ENCODE peak calls at places on chromosomes 11 and 22, in five cellular contexts. One of them, this sample, is unnamed.

GRCh38 chr11:131624526-131624925 is 254.1 kb downstream of the NTM start:
- DNase-seq in NT2/D1: no peak
- DNase-seq in left ventricle myocardium inferior: no peak
- DNase-seq in lower lobe of right lung: no peak
- DNase-seq in heart right ventricle: no peak
- DNase-seq in this sample: no peak

GRCh38 chr22:39276461-39277134 is 31.8 kb upstream of the PDGFB start:
- DNase-seq in NT2/D1: no peak
- DNase-seq in left ventricle myocardium inferior: no peak
- DNase-seq in lower lobe of right lung: no peak
- DNase-seq in heart right ventricle: no peak
- DNase-seq in this sample: no peak

GRCh38 chr11:116986521-116987105 is 111.6 kb downstream of the SIK3 start:
- DNase-seq in NT2/D1: no peak
- DNase-seq in left ventricle myocardium inferior: no peak
- DNase-seq in lower lobe of right lung: no peak
- DNase-seq in heart right ventricle: no peak
- DNase-seq in this sample: no peak

GRCh38 chr11:83061883-83062282 is 9.8 kb downstream of the RAB30 start:
- DNase-seq in NT2/D1: no peak
- DNase-seq in left ventricle myocardium inferior: no peak
- DNase-seq in lower lobe of right lung: no peak
- DNase-seq in heart right ventricle: no peak
- DNase-seq in this sample: no peak

GRCh38 chr22:16781074-16781763 is 44.0 kb downstream of the XKR3 start:
- DNase-seq in NT2/D1: no peak
- DNase-seq in left ventricle myocardium inferior: no peak
- DNase-seq in lower lobe of right lung: no peak
- DNase-seq in heart right ventricle: no peak
- DNase-seq in this sample: no peak

GRCh38 chr11:66677599-66678375 is at the start of gene RBM4B:
- DNase-seq in NT2/D1: peak; percentile 97
- DNase-seq in left ventricle myocardium inferior: peak; percentile 98
- DNase-seq in lower lobe of right lung: peak; percentile 98
- DNase-seq in heart right ventricle: peak; percentile 98
- DNase-seq in this sample: peak; percentile 97

GRCh38 chr11:27926981-27927481 is 180.9 kb downstream of the KIF18A start:
- DNase-seq in NT2/D1: no peak
- DNase-seq in left ventricle myocardium inferior: no peak
- DNase-seq in lower lobe of right lung: no peak
- DNase-seq in heart right ventricle: no peak
- DNase-seq in this sample: no peak

GRCh38 chr22:39349506-39349966 is 255 bp upstream of the SYNGR1 start:
- DNase-seq in NT2/D1: no peak
- DNase-seq in left ventricle myocardium inferior: peak; percentile 44
- DNase-seq in lower lobe of right lung: peak; percentile 48
- DNase-seq in heart right ventricle: peak; percentile 53
- DNase-seq in this sample: no peak

GRCh38 chr22:50076646-50077624 is 8.3 kb downstream of the MLC1 start:
- DNase-seq in NT2/D1: no peak
- DNase-seq in left ventricle myocardium inferior: no peak
- DNase-seq in lower lobe of right lung: no peak
- DNase-seq in heart right ventricle: no peak
- DNase-seq in this sample: no peak

GRCh38 chr11:128521697-128522062 is 65.7 kb downstream of the ETS1 start:
- DNase-seq in NT2/D1: no peak
- DNase-seq in left ventricle myocardium inferior: no peak
- DNase-seq in lower lobe of right lung: peak; percentile 51
- DNase-seq in heart right ventricle: peak; percentile 37
- DNase-seq in this sample: peak; percentile 64

GRCh38 chr11:114065094-114065493 is 5.6 kb downstream of the ZBTB16 start:
- DNase-seq in NT2/D1: no peak
- DNase-seq in left ventricle myocardium inferior: no peak
- DNase-seq in lower lobe of right lung: no peak
- DNase-seq in heart right ventricle: no peak
- DNase-seq in this sample: no peak

GRCh38 chr11:76151561-76152085 is 54.7 kb downstream of the WNT11 start:
- DNase-seq in NT2/D1: no peak
- DNase-seq in left ventricle myocardium inferior: no peak
- DNase-seq in lower lobe of right lung: no peak
- DNase-seq in heart right ventricle: no peak
- DNase-seq in this sample: no peak
- H3K36me3 ChIP-seq in NT2/D1: no peaks in the 10 kb centered on the region
- H3K36me3 ChIP-seq in left ventricle myocardium inferior: no peaks in the 10 kb centered on the region
- H3K36me3 ChIP-seq in lower lobe of right lung: no peaks in the 10 kb centered on the region
- H3K36me3 ChIP-seq in heart right ventricle: no peaks in the 10 kb centered on the region
- H3K36me3 ChIP-seq in this sample: no peaks in the 10 kb centered on the region

DNA sequence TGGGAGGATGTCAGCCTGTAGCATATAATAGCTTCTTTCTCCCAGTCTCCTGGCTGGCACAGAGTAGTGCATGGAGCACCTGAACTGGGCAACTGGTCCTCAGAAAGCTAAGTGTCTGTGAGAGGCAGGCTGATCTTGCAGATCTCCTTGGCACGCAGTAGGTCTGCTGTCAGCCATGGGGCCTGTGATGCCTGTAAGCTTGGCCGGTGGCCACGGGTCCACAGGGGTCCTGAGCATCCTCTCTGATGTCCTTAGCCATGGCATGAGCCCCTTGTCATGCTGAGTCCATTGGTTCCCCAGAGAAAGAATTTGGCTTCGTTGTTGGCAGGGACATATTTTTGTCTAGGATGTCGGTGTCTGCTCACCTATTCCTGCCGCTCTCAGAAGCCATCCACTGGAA is 25.0 kb downstream of the AMPD3 start:
- DNase-seq in NT2/D1: no peak
- DNase-seq in left ventricle myocardium inferior: no peak
- DNase-seq in lower lobe of right lung: no peak
- DNase-seq in heart right ventricle: no peak
- DNase-seq in this sample: no peak
- H3K36me3 ChIP-seq in NT2/D1: no peaks in the 10 kb centered on the region
- H3K36me3 ChIP-seq in left ventricle myocardium inferior: no peaks in the 10 kb centered on the region
- H3K36me3 ChIP-seq in lower lobe of right lung: peaks cover 25% of the 10 kb centered on the region
- H3K36me3 ChIP-seq in heart right ventricle: no peaks in the 10 kb centered on the region
- H3K36me3 ChIP-seq in this sample: no peaks in the 10 kb centered on the region

GRCh38 chr11:75570559-75571139 is 8.6 kb downstream of the SERPINH1 start:
- DNase-seq in NT2/D1: no peak
- DNase-seq in left ventricle myocardium inferior: no peak
- DNase-seq in lower lobe of right lung: no peak
- DNase-seq in heart right ventricle: no peak
- DNase-seq in this sample: no peak
- H3K36me3 ChIP-seq in NT2/D1: peaks cover 89% of the 10 kb centered on the region
- H3K36me3 ChIP-seq in left ventricle myocardium inferior: peaks cover 87% of the 10 kb centered on the region
- H3K36me3 ChIP-seq in lower lobe of right lung: peaks cover 91% of the 10 kb centered on the region
- H3K36me3 ChIP-seq in heart right ventricle: peaks cover 84% of the 10 kb centered on the region
- H3K36me3 ChIP-seq in this sample: peaks cover 13% of the 10 kb centered on the region

GRCh38 chr11:19845633-19846032 is 133.0 kb downstream of the NAV2 start:
- DNase-seq in NT2/D1: no peak
- DNase-seq in left ventricle myocardium inferior: no peak
- DNase-seq in lower lobe of right lung: no peak
- DNase-seq in heart right ventricle: no peak
- DNase-seq in this sample: no peak

GRCh38 chr11:19848219-19848618 is 135.6 kb downstream of the NAV2 start:
- DNase-seq in NT2/D1: no peak
- DNase-seq in left ventricle myocardium inferior: no peak
- DNase-seq in lower lobe of right lung: no peak
- DNase-seq in heart right ventricle: no peak
- DNase-seq in this sample: no peak

GRCh38 chr11:19849107-19849789 is 136.6 kb downstream of the NAV2 start:
- DNase-seq in NT2/D1: no peak
- DNase-seq in left ventricle myocardium inferior: peak; percentile 25
- DNase-seq in lower lobe of right lung: no peak
- DNase-seq in heart right ventricle: peak; percentile 44
- DNase-seq in this sample: peak; percentile 66

GRCh38 chr11:19844806-19845205 is 132.2 kb downstream of the NAV2 start:
- DNase-seq in NT2/D1: no peak
- DNase-seq in left ventricle myocardium inferior: no peak
- DNase-seq in lower lobe of right lung: no peak
- DNase-seq in heart right ventricle: no peak
- DNase-seq in this sample: no peak

DNA sequence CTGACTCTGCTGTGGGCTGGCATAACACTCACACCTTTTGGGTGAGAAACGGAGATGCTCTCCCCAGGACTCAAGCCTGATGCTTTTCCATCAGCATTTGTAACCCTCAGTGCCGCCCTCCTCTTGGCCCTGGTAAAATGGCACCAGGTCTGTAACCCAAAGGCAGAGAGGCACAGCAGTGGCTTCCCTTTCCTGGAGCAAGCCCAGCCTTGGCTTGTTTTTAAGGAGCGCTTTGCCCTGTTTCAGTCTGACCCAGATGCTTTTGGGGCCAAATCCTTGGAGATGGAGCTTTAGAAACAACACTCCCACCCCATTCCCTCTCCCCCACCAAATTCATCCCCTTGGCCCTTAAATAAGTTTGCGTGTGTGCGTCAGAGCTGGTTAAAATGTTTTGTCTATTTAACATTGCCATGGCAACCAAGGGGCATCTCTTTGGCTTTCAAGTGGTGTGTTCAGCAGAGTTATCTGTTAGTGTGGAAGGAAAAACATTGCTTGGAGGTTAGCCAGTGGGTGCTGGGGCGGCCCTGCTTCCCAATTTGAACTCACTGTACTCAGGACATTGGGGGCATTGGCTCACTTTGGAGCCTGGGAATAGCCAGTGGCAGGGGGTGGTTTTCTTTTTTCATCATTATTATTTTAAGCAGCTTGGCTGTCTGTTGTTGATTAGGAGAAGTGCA is 134.2 kb downstream of the NAV2 start:
- DNase-seq in NT2/D1: no peak
- DNase-seq in left ventricle myocardium inferior: peak; percentile 45
- DNase-seq in lower lobe of right lung: no peak
- DNase-seq in heart right ventricle: peak; percentile 31
- DNase-seq in this sample: no peak
- H3K36me3 ChIP-seq in NT2/D1: no peaks in the 10 kb centered on the region
- H3K36me3 ChIP-seq in left ventricle myocardium inferior: no peaks in the 10 kb centered on the region
- H3K36me3 ChIP-seq in lower lobe of right lung: no peaks in the 10 kb centered on the region
- H3K36me3 ChIP-seq in heart right ventricle: no peaks in the 10 kb centered on the region
- H3K36me3 ChIP-seq in this sample: no peaks in the 10 kb centered on the region

GRCh38 chr11:452916-453527 is 2.9 kb downstream of the PTDSS2 start:
- DNase-seq in NT2/D1: no peak
- DNase-seq in left ventricle myocardium inferior: no peak
- DNase-seq in lower lobe of right lung: no peak
- DNase-seq in heart right ventricle: no peak
- DNase-seq in this sample: no peak
- H3K36me3 ChIP-seq in NT2/D1: peaks cover 68% of the 10 kb centered on the region
- H3K36me3 ChIP-seq in left ventricle myocardium inferior: peaks cover 26% of the 10 kb centered on the region
- H3K36me3 ChIP-seq in lower lobe of right lung: peaks cover 24% of the 10 kb centered on the region
- H3K36me3 ChIP-seq in heart right ventricle: peaks cover 10% of the 10 kb centered on the region
- H3K36me3 ChIP-seq in this sample: no peaks in the 10 kb centered on the region

GRCh38 chr11:11947825-11948224 is 60.6 kb downstream of the DKK3 start:
- DNase-seq in NT2/D1: no peak
- DNase-seq in left ventricle myocardium inferior: no peak
- DNase-seq in lower lobe of right lung: no peak
- DNase-seq in heart right ventricle: no peak
- DNase-seq in this sample: no peak

GRCh38 chr11:11946878-11947277 is 61.5 kb downstream of the DKK3 start:
- DNase-seq in NT2/D1: no peak
- DNase-seq in left ventricle myocardium inferior: peak; percentile 9
- DNase-seq in lower lobe of right lung: no peak
- DNase-seq in heart right ventricle: no peak
- DNase-seq in this sample: no peak

GRCh38 chr11:11949482-11949881 is 58.9 kb downstream of the DKK3 start:
- DNase-seq in NT2/D1: no peak
- DNase-seq in left ventricle myocardium inferior: no peak
- DNase-seq in lower lobe of right lung: no peak
- DNase-seq in heart right ventricle: no peak
- DNase-seq in this sample: no peak

GRCh38 chr11:11946180-11946579 is 62.2 kb downstream of the DKK3 start:
- DNase-seq in NT2/D1: no peak
- DNase-seq in left ventricle myocardium inferior: no peak
- DNase-seq in lower lobe of right lung: no peak
- DNase-seq in heart right ventricle: no peak
- DNase-seq in this sample: no peak

GRCh38 chr11:11948242-11948947 is 60.0 kb downstream of the DKK3 start:
- DNase-seq in NT2/D1: no peak
- DNase-seq in left ventricle myocardium inferior: no peak
- DNase-seq in lower lobe of right lung: no peak
- DNase-seq in heart right ventricle: no peak
- DNase-seq in this sample: peak; percentile 76
- H3K36me3 ChIP-seq in NT2/D1: peaks cover 50% of the 10 kb centered on the region
- H3K36me3 ChIP-seq in left ventricle myocardium inferior: peaks cover 71% of the 10 kb centered on the region
- H3K36me3 ChIP-seq in lower lobe of right lung: peaks cover 93% of the 10 kb centered on the region
- H3K36me3 ChIP-seq in heart right ventricle: peaks cover 93% of the 10 kb centered on the region
- H3K36me3 ChIP-seq in this sample: no peaks in the 10 kb centered on the region

This sample was measured in right lobe of liver.